ENCODE peak calls at places on chromosomes 6 and 20, in four cellular contexts. R is pulmonary artery endothelial cell, F is substantia nigra, D is left ventricle myocardium superior. M is an unnamed sample.

GRCh38 chr6:83514877-83515466 is 2.6 kb downstream of the PRSS35 start:
- DNase-seq in R (peak; percentile 15), F (no peak), D (no peak), M (peak; percentile 68)

GRCh38 chr20:59033093-59033492 is 958 bp upstream of the ATP5F1E start:
- DNase-seq in D (no peak), F (no peak), R (no peak), M (no peak)

GRCh38 chr6:80438728-80439127 is 332.3 kb downstream of the BCKDHB start:
- DNase-seq in F (no peak), R (no peak), D (no peak), M (peak; percentile 39)

GRCh38 chr6:157603314-157603940 is 219.6 kb upstream of the SNX9 start:
- DNase-seq in F (no peak), R (no peak), D (no peak), M (no peak)

GRCh38 chr6:3534599-3534998 is 77.7 kb upstream of the SLC22A23 start:
- DNase-seq in F (no peak), R (no peak), D (no peak), M (no peak)

GRCh38 chr20:2342243-2342642 is 38.5 kb upstream of the TGM6 start:
- DNase-seq in R (no peak), F (no peak), D (no peak), M (no peak)

GRCh38 chr20:13034936-13035335 is 26.2 kb downstream of the SPTLC3 start:
- DNase-seq in D (no peak), F (no peak), R (no peak), M (no peak)

GRCh38 chr6:70310063-70310694 is 7.3 kb upstream of the COL9A1 start:
- DNase-seq in D (no peak), R (no peak), F (no peak), M (peak; percentile 20)

M was measured in dermis microvascular lymphatic vessel endothelial cell.